ENCODE peak calls at places on chromosomes 2 and 18, in four cellular contexts. C is kidney glomerular epithelial cell; M is globus pallidus; L is stimulated activated CD4-positive, alpha-beta T cell treated with anti-CD3 and anti-CD28 coated beads, Interleukin-2, amount 100 ng/mL, for 48 hours. B is an unnamed sample.
A peak's percentile ranks its signal among the peaks of the same experiment; 100 is the strongest.

GRCh38 chr18:36195427-36196122 is 8.3 kb downstream of the MOCOS start:
- DNase-seq in M (no peak), C (no peak), L (no peak), B (no peak)

GRCh38 chr18:398866-399637 is 101.4 kb downstream of the COLEC12 start:
- DNase-seq in M (no peak), C (no peak), L (no peak), B (no peak)

GRCh38 chr18:34083910-34084309 is 140.8 kb downstream of the NOL4 start:
- DNase-seq in C (no peak), L (no peak), M (no peak), B (no peak)

GRCh38 chr2:23706613-23707078 is 220.3 kb downstream of the ATAD2B start:
- DNase-seq in M (no peak), C (no peak), L (no peak), B (no peak)

GRCh38 chr18:9348079-9348671 is 13.6 kb downstream of the TWSG1 start:
- DNase-seq in M (no peak), L (no peak), C (peak; percentile 67), B (peak; percentile 68)

GRCh38 chr2:111659361-111660281 is 224.4 kb downstream of the ANAPC1 start:
- DNase-seq in M (no peak), L (no peak), C (peak; percentile 97), B (peak; percentile 99)

GRCh38 chr2:230179086-230179485 is 40.7 kb downstream of the SP110 start:
- DNase-seq in M (no peak), L (no peak), C (no peak), B (no peak)

GRCh38 chr2:86038291-86039081 is 67.2 kb downstream of the POLR1A start:
- DNase-seq in L (peak; percentile 45), M (no peak), C (no peak), B (peak; percentile 95)

GRCh38 chr18:42514522-42514921 is 559.5 kb downstream of the PIK3C3 start:
- DNase-seq in L (no peak), M (no peak), C (peak; percentile 89), B (peak; percentile 86)

GRCh38 chr2:181470815-181471214 is 13.6 kb downstream of the ITGA4 start:
- DNase-seq in L (no peak), M (no peak), C (no peak), B (no peak)

GRCh38 chr2:15122915-15123314 is 438.2 kb downstream of the NBAS start:
- DNase-seq in C (no peak), L (no peak), M (no peak), B (no peak)

GRCh38 chr2:35199298-35199697 is 1156.3 kb upstream of the CRIM1 start:
- DNase-seq in C (no peak), M (peak; percentile 11), L (no peak), B (no peak)

GRCh38 chr2:9552491-9553178 is 3.0 kb downstream of the ADAM17 start:
- DNase-seq in C (no peak), M (no peak), L (no peak), B (no peak)

GRCh38 chr2:72149556-72150156 is 2.0 kb upstream of the CYP26B1 start:
- DNase-seq in L (no peak), C (no peak), M (no peak), B (no peak)

GRCh38 chr2:181231151-181231550 is 226.0 kb upstream of the ITGA4 start:
- DNase-seq in C (no peak), L (no peak), M (no peak), B (no peak)

GRCh38 chr2:180655842-180656454 is 324.5 kb upstream of the UBE2E3 start:
- DNase-seq in L (no peak), M (peak; percentile 45), C (peak; percentile 27), B (no peak)

GRCh38 chr2:237702439-237703397 is 75.3 kb downstream of the LRRFIP1 start:
- DNase-seq in C (peak; percentile 56), L (no peak), M (peak; percentile 40), B (no peak)

GRCh38 chr2:105929506-105929905 is 184.8 kb downstream of the NCK2 start:
- DNase-seq in C (no peak), L (no peak), M (no peak), B (no peak)

GRCh38 chr2:77629529-77629928 is 107.4 kb upstream of the LRRTM4 start:
- DNase-seq in L (no peak), C (no peak), M (peak; percentile 18), B (no peak)

GRCh38 chr2:109647636-109648035 is 33.5 kb downstream of the SOWAHC start:
- DNase-seq in C (peak; percentile 79), L (no peak), M (no peak), B (peak; percentile 57)

GRCh38 chr2:25929789-25930473 is 51.6 kb upstream of the ASXL2 start:
- DNase-seq in M (no peak), C (no peak), L (no peak), B (no peak)

GRCh38 chr2:189641565-189641964 is 19.7 kb upstream of the ASNSD1 start:
- DNase-seq in M (no peak), C (no peak), L (no peak), B (no peak)

GRCh38 chr2:85776672-85777071 is 22.9 kb downstream of the ATOH8 start:
- DNase-seq in C (no peak), M (no peak), L (no peak), B (no peak)

GRCh38 chr18:59885579-59886163 is 14.1 kb upstream of the PMAIP1 start:
- DNase-seq in C (peak; percentile 62), M (no peak), L (no peak), B (no peak)

GRCh38 chr2:145692971-145693478 is 1173.1 kb upstream of the ZEB2 start:
- DNase-seq in L (no peak), C (peak; percentile 32), M (peak; percentile 2), B (peak; percentile 93)

GRCh38 chr18:41128126-41128525 is 826.9 kb upstream of the PIK3C3 start:
- DNase-seq in C (no peak), M (no peak), L (no peak), B (no peak)

GRCh38 chr2:240565267-240566202 is 2.7 kb upstream of the RNPEPL1 start:
- DNase-seq in M (peak; percentile 38), C (peak; percentile 22), L (peak; percentile 77), B (no peak)

GRCh38 chr18:43486462-43486861 is 209.2 kb upstream of the SYT4 start:
- DNase-seq in M (no peak), L (no peak), C (no peak), B (no peak)

GRCh38 chr2:36672199-36672598 is 24.3 kb upstream of the VIT start:
- DNase-seq in L (no peak), C (peak; percentile 46), M (peak; percentile 13), B (no peak)

GRCh38 chr2:216142540-216142939 is 33.4 kb downstream of the XRCC5 start:
- DNase-seq in L (no peak), C (no peak), M (no peak), B (no peak)